ENCODE peak calls at places on chromosomes 11 and 22, in six cellular contexts. S, P, Z, E, T and X are unnamed samples.

GRCh38 chr22:43148581-43148980 is 2.8 kb upstream of the TSPO start:
- DNase-seq in S (no peak), P (no peak), Z (no peak), E (no peak), T (no peak), X (no peak)

GRCh38 chr11:9787981-9788521 is 124.2 kb downstream of the SWAP70 start:
- DNase-seq in S (no peak), P (no peak), Z (no peak), E (no peak), T (no peak), X (no peak)

GRCh38 chr11:43359432-43359818 is 705 bp downstream of the TTC17 start:
- DNase-seq in S (no peak), P (no peak), Z (no peak), E (peak), T (no peak), X (no peak)

GRCh38 chr22:38191115-38191514 is 9.5 kb upstream of the PLA2G6 start:
- DNase-seq in S (no peak), P (no peak), Z (no peak), E (no peak), T (no peak), X (no peak)

GRCh38 chr11:110837535-110838127 is 125.4 kb upstream of the ARHGAP20 start:
- DNase-seq in S (no peak), P (no peak), Z (no peak), E (no peak), T (no peak), X (no peak)

GRCh38 chr11:124673333-124674167 is at the start of the genes SIAE and SPA17:
- DNase-seq in S (peak), P (no peak), Z (peak), E (peak), T (peak), X (peak)

GRCh38 chr11:117187799-117188481 is 9.4 kb downstream of the SIDT2 start:
- DNase-seq in S (no peak), P (no peak), Z (no peak), E (no peak), T (no peak), X (no peak)

GRCh38 chr22:17946691-17947367 is 77.5 kb downstream of the MICAL3 start:
- DNase-seq in S (no peak), P (no peak), Z (no peak), E (no peak), T (no peak), X (no peak)

GRCh38 chr11:74019860-74020259 is 11.0 kb upstream of the UCP3 start:
- DNase-seq in S (no peak), P (no peak), Z (peak), E (no peak), T (no peak), X (no peak)

GRCh38 chr11:134857035-134857434 is 445.0 kb upstream of the B3GAT1 start:
- DNase-seq in S (no peak), P (no peak), Z (no peak), E (no peak), T (no peak), X (no peak)

GRCh38 chr11:75498556-75499255 is 27.0 kb downstream of the GDPD5 start:
- DNase-seq in S (no peak), P (no peak), Z (no peak), E (no peak), T (no peak), X (no peak)

GRCh38 chr11:108198833-108199232 is 23.6 kb downstream of the NPAT start:
- DNase-seq in S (no peak), P (no peak), Z (no peak), E (no peak), T (no peak), X (no peak)

GRCh38 chr11:67195971-67196418 is 70.3 kb upstream of the GRK2 start:
- DNase-seq in S (no peak), P (no peak), Z (no peak), E (no peak), T (no peak), X (no peak)

GRCh38 chr11:99260696-99261095 is 239.9 kb downstream of the CNTN5 start:
- DNase-seq in S (no peak), P (no peak), Z (no peak), E (no peak), T (no peak), X (no peak)

GRCh38 chr11:11189501-11189900 is 163.5 kb downstream of the CSNK2A3 start:
- DNase-seq in S (no peak), P (no peak), Z (no peak), E (no peak), T (no peak), X (no peak)

GRCh38 chr11:122803306-122803705 is 35.0 kb upstream of the CRTAM start:
- DNase-seq in S (no peak), P (no peak), Z (no peak), E (no peak), T (no peak), X (no peak)

GRCh38 chr22:31496735-31497146 is 405 bp downstream of the SFI1 start:
- DNase-seq in S (peak), P (no peak), Z (peak), E (no peak), T (no peak), X (no peak)

GRCh38 chr11:127338380-127339259 is 338.1 kb upstream of the KIRREL3 start:
- DNase-seq in S (no peak), P (no peak), Z (no peak), E (no peak), T (no peak), X (no peak)

GRCh38 chr11:102036757-102037156 is 10.5 kb upstream of the CFAP300 start:
- DNase-seq in S (no peak), P (no peak), Z (no peak), E (no peak), T (no peak), X (no peak)

GRCh38 chr11:12993626-12994025 is 15.5 kb upstream of the RASSF10 start:
- DNase-seq in S (no peak), P (no peak), Z (no peak), E (no peak), T (no peak), X (no peak)

GRCh38 chr11:128468106-128468505 is 119.3 kb downstream of the ETS1 start:
- DNase-seq in S (no peak), P (no peak), Z (no peak), E (no peak), T (no peak), X (no peak)

GRCh38 chr11:59719556-59719955 is 5.9 kb upstream of the OR10V1 start:
- DNase-seq in S (no peak), P (no peak), Z (no peak), E (no peak), T (no peak), X (no peak)

GRCh38 chr11:123683616-123684170 is 29.3 kb upstream of the SCN3B start:
- DNase-seq in S (no peak), P (no peak), Z (no peak), E (no peak), T (no peak), X (no peak)

GRCh38 chr11:11263238-11264030 is 89.6 kb downstream of the CSNK2A3 start:
- DNase-seq in S (no peak), P (no peak), Z (no peak), E (no peak), T (no peak), X (peak)

GRCh38 chr11:15861256-15861655 is 495.1 kb downstream of the SOX6 start:
- DNase-seq in S (no peak), P (no peak), Z (no peak), E (no peak), T (no peak), X (no peak)